ENCODE peak calls at places on chromosome 9, in nine cellular contexts. D is endothelial cell of umbilical vein, K is sigmoid colon, R is breast epithelium, N is suprapubic skin, F is HL-60, Q is spleen, A is SK-N-SH, Y is GM12891. M is an unnamed sample.

GRCh38 chr9:4126184-4126865 is 173.5 kb downstream of the GLIS3 start:
- DNase-seq in D (peak), K (no peak), R (no peak), N (no peak), F (no peak), Q (no peak), A (no peak), Y (no peak), M (no peak)

GRCh38 chr9:127537792-127538191 is 74.3 kb upstream of the STXBP1 start:
- DNase-seq in D (no peak), K (no peak), R (no peak), N (no peak), F (no peak), Q (no peak), A (peak), Y (no peak), M (no peak)

GRCh38 chr9:34976992-34977391 is 12.6 kb upstream of the DNAJB5 start:
- DNase-seq in D (no peak), K (no peak), R (no peak), N (no peak), F (no peak), Q (no peak), A (no peak), Y (no peak), M (no peak)

GRCh38 chr9:89247431-89248370 is 63.3 kb upstream of the CKS2 start:
- DNase-seq in D (peak), K (no peak), R (no peak), N (no peak), F (no peak), Q (no peak), A (no peak), Y (no peak), M (no peak)

GRCh38 chr9:82124090-82124489 is 135.5 kb downstream of the SPATA31D1 start:
- DNase-seq in D (no peak), K (no peak), R (no peak), N (no peak), F (no peak), Q (no peak), A (no peak), Y (no peak), M (no peak)

GRCh38 chr9:69044226-69045219 is 9.0 kb downstream of the FXN start:
- DNase-seq in D (peak), K (no peak), R (no peak), N (no peak), F (no peak), Q (no peak), A (peak), Y (no peak), M (no peak)

GRCh38 chr9:126150411-126151030 is 176.1 kb upstream of the MVB12B start:
- DNase-seq in D (no peak), K (no peak), R (no peak), N (no peak), F (no peak), Q (peak), A (peak), Y (no peak), M (no peak)

GRCh38 chr9:95455714-95456113 is 61.1 kb downstream of the PTCH1 start:
- DNase-seq in D (no peak), K (no peak), R (no peak), N (no peak), F (no peak), Q (no peak), A (no peak), Y (no peak), M (no peak)

GRCh38 chr9:114852050-114852594 is 46.3 kb upstream of the TNFSF15 start:
- DNase-seq in D (no peak), K (no peak), R (no peak), N (no peak), F (peak), Q (no peak), A (no peak), Y (no peak), M (no peak)

GRCh38 chr9:117092582-117092981 is 322.3 kb downstream of the ASTN2 start:
- DNase-seq in D (no peak), K (no peak), R (no peak), N (no peak), F (no peak), Q (no peak), A (no peak), Y (no peak), M (no peak)

GRCh38 chr9:137353223-137354152 is 51.4 kb upstream of the NRARP start:
- DNase-seq in D (peak), K (no peak), R (no peak), N (no peak), F (no peak), Q (peak), A (no peak), Y (no peak), M (no peak)

GRCh38 chr9:95757026-95757425 is 118.5 kb upstream of the ERCC6L2 start:
- DNase-seq in D (peak), K (no peak), R (peak), N (no peak), F (no peak), Q (no peak), A (no peak), Y (no peak), M (no peak)

GRCh38 chr9:132681561-132681960 is 11.3 kb downstream of the GTF3C4 start:
- DNase-seq in D (no peak), K (no peak), R (no peak), N (no peak), F (no peak), Q (no peak), A (no peak), Y (no peak), M (no peak)

GRCh38 chr9:5321058-5321457 is 16.5 kb upstream of the RLN2 start:
- DNase-seq in D (no peak), K (no peak), R (no peak), N (no peak), F (no peak), Q (no peak), A (no peak), Y (no peak), M (no peak)

GRCh38 chr9:23117621-23118020 is 671.0 kb downstream of the DMRTA1 start:
- DNase-seq in D (peak), K (no peak), R (no peak), N (no peak), F (no peak), Q (no peak), A (no peak), Y (no peak), M (no peak)

GRCh38 chr9:87602933-87603643 is 105.4 kb downstream of the DAPK1 start:
- DNase-seq in D (no peak), K (no peak), R (no peak), N (no peak), F (no peak), Q (no peak), A (no peak), Y (no peak), M (no peak)

GRCh38 chr9:78031271-78031825 is at the start of gene GNAQ:
- DNase-seq in D (no peak), K (peak), R (no peak), N (no peak), F (no peak), Q (peak), A (peak), Y (no peak), M (no peak)

GRCh38 chr9:115635680-115636383 is 517.8 kb upstream of the PAPPA start:
- DNase-seq in D (no peak), K (no peak), R (no peak), N (no peak), F (no peak), Q (no peak), A (no peak), Y (no peak), M (no peak)

GRCh38 chr9:20848490-20848889 is 164.4 kb downstream of the FOCAD start:
- DNase-seq in D (no peak), K (no peak), R (no peak), N (no peak), F (no peak), Q (no peak), A (no peak), Y (no peak), M (no peak)

GRCh38 chr9:77707696-77708095 is 59.6 kb upstream of the GNA14 start:
- DNase-seq in D (peak), K (peak), R (peak), N (peak), F (no peak), Q (no peak), A (no peak), Y (no peak), M (peak)

GRCh38 chr9:134230092-134230941 is 66.0 kb upstream of the RNU6ATAC start:
- DNase-seq in D (no peak), K (no peak), R (no peak), N (no peak), F (no peak), Q (no peak), A (no peak), Y (no peak), M (no peak)

GRCh38 chr9:127256324-127256723 is 8.2 kb upstream of the GARNL3 start:
- DNase-seq in D (no peak), K (no peak), R (no peak), N (no peak), F (no peak), Q (no peak), A (no peak), Y (no peak), M (no peak)

GRCh38 chr9:105062222-105062850 is 134.4 kb upstream of the ABCA1 start:
- DNase-seq in D (no peak), K (no peak), R (no peak), N (no peak), F (no peak), Q (no peak), A (no peak), Y (no peak), M (no peak)

GRCh38 chr9:131008909-131009618 is at the start of gene LAMC3:
- DNase-seq in D (no peak), K (no peak), R (no peak), N (no peak), F (no peak), Q (no peak), A (peak), Y (no peak), M (no peak)

GRCh38 chr9:134811079-134811672 is 69.4 kb upstream of the FCN2 start:
- DNase-seq in D (no peak), K (no peak), R (no peak), N (no peak), F (no peak), Q (no peak), A (no peak), Y (no peak), M (no peak)

GRCh38 chr9:134895103-134895502 is 14.5 kb downstream of the FCN2 start:
- DNase-seq in D (no peak), K (no peak), R (no peak), N (no peak), F (no peak), Q (peak), A (no peak), Y (no peak), M (no peak)

GRCh38 chr9:135341612-135342169 is 137.9 kb upstream of the PPP1R26 start:
- DNase-seq in D (no peak), K (peak), R (no peak), N (no peak), F (no peak), Q (peak), A (no peak), Y (no peak), M (no peak)

GRCh38 chr9:108417726-108418125 is 438.1 kb downstream of the ACTL7B start:
- DNase-seq in D (no peak), K (no peak), R (no peak), N (no peak), F (no peak), Q (no peak), A (no peak), Y (no peak), M (no peak)

GRCh38 chr9:19127881-19128719 is 808 bp upstream of the PLIN2 start:
- DNase-seq in D (peak), K (peak), R (no peak), N (peak), F (no peak), Q (peak), A (peak), Y (no peak), M (no peak)

GRCh38 chr9:116002624-116003023 is 151.0 kb upstream of the PAPPA start:
- DNase-seq in D (no peak), K (no peak), R (no peak), N (no peak), F (no peak), Q (no peak), A (no peak), Y (no peak), M (no peak)

GRCh38 chr9:1454211-1454979 is 404.2 kb downstream of the DMRT2 start:
- DNase-seq in D (no peak), K (no peak), R (no peak), N (no peak), F (no peak), Q (no peak), A (no peak), Y (no peak), M (no peak)

GRCh38 chr9:99873531-99873930 is 32.9 kb upstream of the STX17 start:
- DNase-seq in D (no peak), K (no peak), R (no peak), N (no peak), F (no peak), Q (no peak), A (no peak), Y (no peak), M (no peak)

GRCh38 chr9:130579738-130580463 is 524 bp downstream of the FUBP3 start:
- DNase-seq in D (no peak), K (no peak), R (no peak), N (peak), F (peak), Q (no peak), A (no peak), Y (no peak), M (no peak)

GRCh38 chr9:137757613-137758029 is 120.0 kb upstream of the CACNA1B start:
- DNase-seq in D (no peak), K (no peak), R (no peak), N (no peak), F (no peak), Q (no peak), A (no peak), Y (no peak), M (no peak)

GRCh38 chr9:22452415-22453010 is 5.9 kb downstream of the DMRTA1 start:
- DNase-seq in D (peak), K (no peak), R (no peak), N (no peak), F (no peak), Q (peak), A (no peak), Y (no peak), M (no peak)

GRCh38 chr9:17520264-17521058 is 58.4 kb upstream of the SH3GL2 start:
- DNase-seq in D (no peak), K (no peak), R (no peak), N (no peak), F (no peak), Q (no peak), A (no peak), Y (no peak), M (no peak)

GRCh38 chr9:129887210-129888084 is 52.2 kb downstream of the USP20 start:
- DNase-seq in D (peak), K (no peak), R (no peak), N (no peak), F (peak), Q (peak), A (no peak), Y (no peak), M (no peak)

GRCh38 chr9:38024036-38024681 is 44.9 kb downstream of the SHB start:
- DNase-seq in D (peak), K (peak), R (peak), N (no peak), F (no peak), Q (no peak), A (no peak), Y (no peak), M (no peak)
- TF ChIP-seq POLR2AphosphoS5 in D (no peak), K (peak), R (peak), N (no peak), F (no peak), Q (no peak), A (no peak), Y (no peak), M (no peak)

GRCh38 chr9:136342191-136343120 is 15.1 kb downstream of the GPSM1 start:
- DNase-seq in D (peak), K (peak), R (peak), N (no peak), F (peak), Q (peak), A (peak), Y (peak), M (no peak)
- TF ChIP-seq POLR2AphosphoS5 in D (peak), K (peak), R (no peak), N (no peak), F (no peak), Q (peak), A (no peak), Y (no peak), M (no peak)

GRCh38 chr9:79623799-79624721 is 52.3 kb downstream of the TLE4 start:
- DNase-seq in D (peak), K (peak), R (no peak), N (no peak), F (peak), Q (no peak), A (no peak), Y (no peak), M (no peak)
- TF ChIP-seq POLR2AphosphoS5 in D (no peak), K (no peak), R (no peak), N (no peak), F (no peak), Q (no peak), A (no peak), Y (no peak), M (no peak)

GRCh38 chr9:97852001-97852398 is 1.0 kb upstream of the FOXE1 start:
- DNase-seq in D (no peak), K (no peak), R (no peak), N (no peak), F (no peak), Q (no peak), A (no peak), Y (no peak), M (no peak)

GRCh38 chr9:97849980-97850379 is 3.0 kb upstream of the FOXE1 start:
- DNase-seq in D (no peak), K (no peak), R (no peak), N (no peak), F (no peak), Q (no peak), A (no peak), Y (no peak), M (no peak)

GRCh38 chr9:97852399-97853055 is 499 bp upstream of the FOXE1 start:
- DNase-seq in D (no peak), K (no peak), R (no peak), N (no peak), F (no peak), Q (no peak), A (no peak), Y (no peak), M (no peak)

GRCh38 chr9:97851450-97851883 is 1.6 kb upstream of the FOXE1 start:
- DNase-seq in D (no peak), K (no peak), R (no peak), N (no peak), F (no peak), Q (no peak), A (no peak), Y (no peak), M (no peak)

GRCh38 chr9:97850746-97851449 is 2.1 kb upstream of the FOXE1 start:
- DNase-seq in D (no peak), K (no peak), R (no peak), N (no peak), F (no peak), Q (no peak), A (no peak), Y (no peak), M (no peak)
- TF ChIP-seq POLR2AphosphoS5 in D (no peak), K (no peak), R (no peak), N (no peak), F (no peak), Q (no peak), A (no peak), Y (no peak), M (no peak)

GRCh38 chr9:121267689-121268597 is at the start of gene GSN:
- DNase-seq in D (peak), K (peak), R (peak), N (peak), F (no peak), Q (peak), A (peak), Y (peak), M (no peak)
- TF ChIP-seq POLR2AphosphoS5 in D (peak), K (peak), R (peak), N (peak), F (no peak), Q (peak), A (peak), Y (no peak), M (peak)

DNA sequence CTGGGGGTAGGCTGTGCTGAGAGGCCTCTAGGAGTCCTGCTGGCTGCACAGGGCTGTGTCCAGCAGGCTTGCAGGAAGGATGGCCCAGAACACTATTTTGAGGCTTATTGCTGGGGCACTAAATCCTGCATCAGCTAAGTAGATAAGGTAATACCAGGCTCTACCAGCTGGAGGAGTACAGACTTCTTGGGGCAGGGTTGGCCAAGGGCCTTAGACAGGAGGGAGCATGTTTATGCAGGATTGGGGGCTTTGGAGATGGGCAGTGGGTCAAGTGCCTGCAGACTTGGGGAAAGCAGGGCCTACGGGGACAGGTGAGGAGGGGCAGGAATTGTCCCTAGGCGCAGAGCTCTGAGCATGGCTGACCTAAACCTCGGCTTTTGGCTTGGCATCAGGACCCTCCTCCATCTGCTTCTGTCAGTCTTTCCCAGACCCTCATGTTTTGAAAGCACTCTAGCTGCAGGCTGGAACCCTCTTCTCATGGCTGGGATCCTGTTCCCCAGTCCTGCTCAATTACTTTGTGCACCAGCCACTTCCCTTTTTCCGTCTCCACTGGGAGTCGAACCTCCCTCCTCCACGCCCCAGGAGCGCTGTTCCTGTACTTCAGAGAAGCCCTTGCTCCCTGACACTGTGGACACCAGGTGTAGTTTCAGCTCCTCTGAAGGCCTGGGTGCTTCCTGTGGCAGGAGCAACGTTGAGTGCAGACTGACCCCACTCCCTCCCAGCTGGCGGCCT is 61.0 kb upstream of the SPTLC1 start:
- DNase-seq in D (no peak), K (no peak), R (no peak), N (no peak), F (no peak), Q (no peak), A (no peak), Y (no peak), M (no peak)
- TF ChIP-seq POLR2AphosphoS5 in D (no peak), K (no peak), R (no peak), N (no peak), F (no peak), Q (no peak), A (no peak), Y (no peak), M (no peak)

GRCh38 chr9:72952914-72953313 is at the start of gene ALDH1A1:
- DNase-seq in D (peak), K (no peak), R (no peak), N (no peak), F (no peak), Q (no peak), A (no peak), Y (no peak), M (no peak)
- TF ChIP-seq POLR2AphosphoS5 in D (no peak), K (peak), R (no peak), N (no peak), F (no peak), Q (no peak), A (no peak), Y (no peak), M (no peak)

DNA sequence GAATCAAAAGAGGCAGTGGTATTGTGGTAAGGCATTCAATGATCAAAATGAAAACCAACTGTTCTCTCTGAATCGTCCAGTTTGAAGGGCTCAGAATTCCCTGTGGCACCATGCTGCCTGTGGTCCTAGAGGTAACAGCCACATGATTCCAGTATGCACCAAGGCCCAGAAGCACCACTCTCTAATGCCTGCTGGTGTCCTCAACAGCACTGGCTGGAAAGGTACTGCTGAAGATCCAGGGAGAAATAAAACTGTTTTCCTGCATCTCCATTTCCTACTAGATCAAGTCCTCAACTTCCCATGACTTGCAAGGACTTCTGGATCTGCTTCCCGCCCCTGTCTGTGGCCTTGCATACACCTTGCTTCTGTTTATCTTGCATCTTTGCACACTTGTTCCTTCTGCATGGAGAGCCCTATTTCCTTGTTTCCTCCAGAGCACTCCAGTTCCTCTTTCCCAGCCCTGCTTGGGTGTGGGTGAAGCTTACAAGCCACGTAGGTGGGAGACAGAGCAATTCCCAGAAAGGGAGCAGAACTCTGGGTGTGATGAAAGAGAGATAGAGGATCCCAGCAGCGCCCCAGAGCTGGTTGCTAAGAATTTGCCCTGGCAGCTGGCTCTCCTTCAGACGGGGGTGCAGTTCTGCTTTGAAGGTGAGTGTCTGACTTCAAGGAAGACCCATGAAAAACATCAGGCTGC is 41.0 kb upstream of the EQTN start:
- DNase-seq in D (no peak), K (no peak), R (no peak), N (no peak), F (no peak), Q (no peak), A (no peak), Y (no peak), M (no peak)
- TF ChIP-seq POLR2AphosphoS5 in D (no peak), K (no peak), R (no peak), N (no peak), F (no peak), Q (no peak), A (no peak), Y (no peak), M (no peak)